ENCODE peak calls at places on chromosome 11, in five cellular contexts. U, Z, N, Q and Y are unnamed samples.

GRCh38 chr11:45655347-45655756 is 10.1 kb downstream of the CHST1 start:
- DNase-seq in U (peak; percentile 88), Z (peak; percentile 98), N (peak; percentile 44), Q (peak; percentile 84), Y (peak; percentile 93)

GRCh38 chr11:65849771-65850216 is 8.2 kb downstream of the CFL1 start:
- DNase-seq in U (no peak), Z (no peak), N (no peak), Q (no peak), Y (no peak)

GRCh38 chr11:83691387-83692088 is 405.4 kb upstream of the CCDC90B start:
- DNase-seq in U (no peak), Z (no peak), N (no peak), Q (no peak), Y (no peak)

GRCh38 chr11:6127881-6128280 is 20.4 kb downstream of the OR56B4 start:
- DNase-seq in U (no peak), Z (no peak), N (no peak), Q (no peak), Y (no peak)

GRCh38 chr11:75169101-75169885 is 18.4 kb downstream of the SLCO2B1 start:
- DNase-seq in U (no peak), Z (no peak), N (no peak), Q (no peak), Y (no peak)

GRCh38 chr11:29324328-29324727 is 692.5 kb downstream of the KCNA4 start:
- DNase-seq in U (no peak), Z (no peak), N (no peak), Q (no peak), Y (no peak)

GRCh38 chr11:87265132-87265531 is 227.4 kb downstream of the TMEM135 start:
- DNase-seq in U (no peak), Z (no peak), N (no peak), Q (no peak), Y (no peak)

GRCh38 chr11:13294771-13295579 is 17.4 kb downstream of the BMAL1 start:
- DNase-seq in U (no peak), Z (no peak), N (no peak), Q (no peak), Y (no peak)

GRCh38 chr11:8019671-8020597 is 32.8 kb downstream of the EIF3F start:
- DNase-seq in U (peak; percentile 28), Z (peak; percentile 45), N (no peak), Q (no peak), Y (no peak)

DNA sequence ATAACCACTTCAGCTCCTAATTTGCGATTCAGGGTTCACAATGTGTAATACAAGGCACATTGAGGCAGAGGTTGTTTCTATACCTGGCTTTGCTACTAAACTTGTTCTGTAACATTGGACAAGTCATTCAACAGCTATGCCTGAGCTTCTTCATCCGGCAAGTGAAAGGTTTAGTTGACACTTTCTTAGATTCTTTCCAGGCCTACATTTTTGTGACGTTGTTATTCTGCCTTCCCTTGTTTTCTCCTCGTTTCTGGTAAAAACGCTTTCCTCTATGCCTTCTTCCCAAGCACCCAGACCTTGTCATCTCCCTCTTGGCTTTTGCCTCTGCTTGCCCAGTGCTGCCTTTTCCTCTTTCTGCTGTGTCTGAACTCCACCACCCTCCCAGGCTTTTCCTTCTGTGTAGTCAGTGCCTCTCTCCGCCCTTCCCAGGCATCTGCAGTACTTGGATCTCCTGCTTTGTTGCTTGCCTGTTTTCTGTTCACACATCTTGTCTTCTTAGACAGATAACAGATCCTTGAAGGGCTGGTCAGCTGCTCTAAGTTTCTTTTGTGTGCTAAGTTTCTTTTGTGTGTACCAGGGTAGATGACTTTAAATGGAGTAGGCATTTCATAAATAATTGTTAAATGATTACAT is 1.4 kb upstream of the AMOTL1 start:
- DNase-seq in U (no peak), Z (no peak), N (no peak), Q (no peak), Y (no peak)
- TF ChIP-seq USF2 in U (no peak), Z (no peak), N (no peak), Q (no peak), Y (no peak)

GRCh38 chr11:130371004-130371590 is 56.4 kb upstream of the ZBTB44 start:
- DNase-seq in U (no peak), Z (no peak), N (no peak), Q (no peak), Y (no peak)

GRCh38 chr11:130369141-130369691 is 54.5 kb upstream of the ZBTB44 start:
- DNase-seq in U (no peak), Z (no peak), N (no peak), Q (no peak), Y (no peak)

DNA sequence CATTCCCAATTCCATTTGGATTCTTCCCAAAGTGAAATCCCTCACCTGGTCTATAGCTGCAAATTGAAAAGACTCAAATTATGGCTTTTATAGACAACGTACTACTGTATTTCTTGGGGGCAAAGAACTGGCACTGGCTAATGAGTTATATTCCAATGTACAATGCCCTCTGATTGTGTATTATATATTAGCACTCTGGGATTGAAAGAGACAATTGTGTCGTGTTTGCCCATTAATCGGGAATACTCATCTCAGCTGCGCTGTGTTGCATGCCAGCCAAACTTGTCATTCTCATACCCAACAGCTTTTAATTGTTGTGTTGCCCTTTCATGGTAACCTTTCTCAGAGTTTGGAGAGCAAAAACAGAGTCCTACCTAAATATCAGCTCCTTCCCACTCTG is 55.0 kb upstream of the ZBTB44 start:
- DNase-seq in U (no peak), Z (no peak), N (no peak), Q (no peak), Y (no peak)
- TF ChIP-seq JUN in U (no peak), Z (no peak), N (no peak), Q (no peak), Y (no peak)

DNA sequence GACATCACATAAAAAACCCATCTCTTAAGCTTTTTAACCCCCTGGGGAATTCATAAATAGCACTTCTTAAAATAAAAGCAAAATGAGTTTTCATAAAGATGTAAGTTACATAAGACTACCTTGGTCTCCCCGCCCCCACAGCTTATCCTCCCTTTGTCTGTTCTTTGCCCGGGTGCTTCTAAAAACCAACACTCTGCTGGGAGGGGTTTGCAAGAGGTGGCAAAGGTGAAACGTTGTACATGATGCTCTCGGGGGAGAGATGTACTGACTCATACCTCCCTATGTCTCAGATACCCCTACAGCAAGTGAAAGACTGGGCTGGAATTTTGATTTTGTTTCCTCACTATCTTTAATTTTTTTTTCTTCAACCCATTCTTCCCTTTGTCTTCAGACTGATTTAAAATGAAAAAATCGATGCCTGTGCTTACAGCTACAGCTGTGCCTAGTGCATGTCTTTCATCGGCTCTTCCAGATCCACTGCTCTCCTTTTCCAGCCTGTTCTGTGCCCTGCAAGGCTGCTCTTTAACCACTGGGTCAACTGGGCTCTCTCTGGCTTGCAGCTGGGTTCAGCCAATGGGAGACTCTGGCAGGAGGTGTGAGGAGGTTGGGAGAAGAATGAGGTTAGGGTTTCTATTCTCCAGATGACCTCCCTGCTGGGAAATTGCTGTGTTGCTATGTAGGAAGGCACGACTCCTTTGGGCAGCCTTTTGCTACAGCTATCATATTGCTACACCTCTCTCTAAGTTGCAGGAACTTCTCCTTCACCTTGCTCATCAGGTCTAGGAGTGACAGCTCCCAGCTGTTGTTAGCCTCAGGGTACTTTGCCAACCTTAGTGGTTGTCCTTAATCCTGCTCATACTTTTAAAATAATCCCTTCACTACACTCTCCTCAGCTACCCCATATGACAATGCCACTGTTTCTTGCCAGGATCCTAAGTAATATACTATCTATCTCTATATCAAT is 266.5 kb downstream of the TENM4 start:
- DNase-seq in U (no peak), Z (peak; percentile 50), N (no peak), Q (no peak), Y (peak; percentile 21)
- TF ChIP-seq USF2 in U (no peak), Z (no peak), N (no peak), Q (no peak), Y (no peak)

DNA sequence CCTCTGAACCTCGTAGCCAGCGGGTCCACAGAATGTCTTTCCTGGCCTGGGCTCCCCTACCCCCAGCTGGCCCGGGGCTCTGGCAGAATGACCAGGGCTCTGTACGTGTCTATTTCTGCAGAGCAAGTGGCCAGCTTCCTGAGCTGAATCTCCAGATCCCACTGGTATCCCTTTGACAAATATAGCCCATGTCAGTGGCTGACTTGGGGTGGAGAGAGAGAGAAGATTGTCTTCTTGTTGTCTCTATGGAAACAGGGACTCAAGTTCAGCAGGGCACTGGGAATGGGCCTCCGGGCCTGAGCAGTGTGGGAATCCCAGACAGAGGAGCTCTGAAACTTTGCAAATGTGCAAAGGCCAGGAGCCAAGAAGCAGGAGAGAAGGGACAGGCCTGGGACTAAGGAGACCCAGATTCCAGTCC is 33.9 kb downstream of the ANO1 start:
- DNase-seq in U (no peak), Z (no peak), N (no peak), Q (no peak), Y (no peak)
- TF ChIP-seq JUN in U (no peak), Z (no peak), N (no peak), Q (no peak), Y (no peak)